ENCODE peak calls at places on chromosomes 5 and 9, in four cellular contexts. P is AG20443, N is HCT116, J is NCI-H1694. Z is an unnamed sample.
A peak's percentile ranks its signal among the peaks of the same experiment; 100 is the strongest.

GRCh38 chr5:177600458-177601018 is 606 bp downstream of the B4GALT7 start:
- DNase-seq in P (no peak), J (no peak), N (no peak), Z (peak; percentile 54)

GRCh38 chr9:71719585-71719984 is 48.7 kb downstream of the CEMIP2 start:
- DNase-seq in J (peak; percentile 65), N (no peak), P (peak; percentile 24), Z (peak; percentile 53)

GRCh38 chr5:116042375-116042774 is 10.1 kb downstream of the ARL14EPL start:
- DNase-seq in J (no peak), P (no peak), N (no peak), Z (no peak)

GRCh38 chr5:180960209-180960608 is 28.4 kb upstream of the BTNL3 start:
- DNase-seq in N (no peak), J (no peak), P (no peak), Z (no peak)

GRCh38 chr5:141881886-141882285 is 3.7 kb upstream of the PCDH1 start:
- DNase-seq in N (no peak), P (no peak), J (no peak), Z (no peak)

GRCh38 chr5:171989946-171990712 is 16.3 kb downstream of the FBXW11 start:
- DNase-seq in P (no peak), J (no peak), N (no peak), Z (peak; percentile 38)

GRCh38 chr5:73435640-73436534 is 12.7 kb downstream of the FOXD1 start:
- DNase-seq in N (no peak), P (no peak), J (no peak), Z (no peak)

GRCh38 chr5:45696206-45696836 is at the start of gene HCN1:
- DNase-seq in N (no peak), P (peak; percentile 89), J (peak; percentile 66), Z (peak; percentile 43)

GRCh38 chr5:168339151-168340140 is 48.0 kb downstream of the WWC1 start:
- DNase-seq in J (no peak), N (no peak), P (no peak), Z (no peak)

GRCh38 chr9:24296124-24296523 is 249.6 kb downstream of the IZUMO3 start:
- DNase-seq in J (no peak), P (no peak), N (no peak), Z (no peak)

GRCh38 chr5:115875447-115875846 is 33.7 kb downstream of the AP3S1 start:
- DNase-seq in J (no peak), N (no peak), P (peak; percentile 18), Z (no peak)

GRCh38 chr5:94243612-94244011 is 374.8 kb downstream of the KIAA0825 start:
- DNase-seq in N (no peak), P (peak; percentile 40), J (no peak), Z (peak; percentile 18)

GRCh38 chr5:57232293-57233033 is 58.6 kb downstream of the GPBP1 start:
- DNase-seq in N (no peak), P (no peak), J (no peak), Z (no peak)

GRCh38 chr9:76114144-76114543 is 223.7 kb downstream of the PCSK5 start:
- DNase-seq in N (no peak), P (peak; percentile 7), J (no peak), Z (peak; percentile 75)

GRCh38 chr5:87195616-87196015 is 72.1 kb upstream of the RASA1 start:
- DNase-seq in N (no peak), J (no peak), P (no peak), Z (peak; percentile 37)

GRCh38 chr5:68288756-68289134 is 73.2 kb downstream of the PIK3R1 start:
- DNase-seq in J (no peak), N (no peak), P (no peak), Z (no peak)

GRCh38 chr5:136087961-136088871 is 44.4 kb upstream of the SMAD5 start:
- DNase-seq in N (no peak), J (no peak), P (peak; percentile 85), Z (peak; percentile 25)

GRCh38 chr5:139514486-139514856 is 31.9 kb upstream of the STING1 start:
- DNase-seq in N (no peak), P (no peak), J (no peak), Z (no peak)

GRCh38 chr5:171336486-171337206 is 27.6 kb downstream of the TLX3 start:
- DNase-seq in J (peak; percentile 11), P (peak; percentile 74), N (peak; percentile 42), Z (peak; percentile 82)

GRCh38 chr9:14207352-14207995 is 106.5 kb downstream of the NFIB start:
- DNase-seq in P (no peak), N (no peak), J (no peak), Z (no peak)